ENCODE peak calls at places on chromosomes 4 and X, in five cellular contexts. B is HL-60, G is tibial artery, D is endodermal cell, K is HCT116. C is an unnamed sample. For H3K27me3, the result is how much of the 10 kb centered on the place peaks cover.

GRCh38 chr4:187103351-187103750 is 379.7 kb upstream of the FAT1 start:
- DNase-seq in K (no peak), G (no peak), D (no peak), B (no peak), C (no peak)

GRCh38 chrX:30865020-30865419 is 24.0 kb downstream of the TAB3 start:
- DNase-seq in K (no peak), B (no peak), D (peak), G (no peak), C (no peak)

GRCh38 chr4:128571747-128572146 is 237.8 kb upstream of the JADE1 start:
- DNase-seq in B (no peak), D (no peak), G (peak), K (peak), C (peak)

GRCh38 chr4:48124870-48125269 is 9.2 kb downstream of the TXK start:
- DNase-seq in D (no peak), K (no peak), G (no peak), B (no peak), C (no peak)

GRCh38 chrX:14095702-14096101 is 66.0 kb upstream of the GEMIN8 start:
- DNase-seq in B (peak), G (no peak), K (peak), D (peak), C (no peak)

GRCh38 chrX:116462843-116463242 is at the start of gene CT83:
- DNase-seq in D (no peak), K (no peak), B (no peak), G (no peak), C (no peak)

GRCh38 chr4:85955614-85956295 is 404.1 kb downstream of the MAPK10 start:
- DNase-seq in B (no peak), D (no peak), K (no peak), G (no peak), C (no peak)

GRCh38 chr4:1400191-1400805 is 5.9 kb downstream of the NKX1-1 start:
- DNase-seq in B (no peak), D (no peak), K (no peak), G (no peak), C (no peak)

GRCh38 chrX:28901637-28902036 is 314.4 kb downstream of the IL1RAPL1 start:
- DNase-seq in K (no peak), B (no peak), G (no peak), D (no peak), C (no peak)

GRCh38 chr4:94256833-94257232 is 49.2 kb downstream of the SMARCAD1 start:
- DNase-seq in B (no peak), D (no peak), G (no peak), K (no peak), C (no peak)

GRCh38 chrX:130170752-130171445 is 863 bp upstream of the RAB33A start:
- DNase-seq in D (peak), K (no peak), B (peak), G (peak), C (no peak)

GRCh38 chr4:158821228-158822009 is 52.6 kb downstream of the FNIP2 start:
- DNase-seq in D (no peak), G (no peak), K (no peak), B (no peak), C (no peak)

GRCh38 chr4:128241425-128241913 is 46.1 kb downstream of the PGRMC2 start:
- DNase-seq in D (no peak), G (no peak), K (no peak), B (no peak), C (peak)

GRCh38 chr4:169841776-169842175 is 84.0 kb upstream of the HPF1 start:
- DNase-seq in G (no peak), D (no peak), K (no peak), B (no peak), C (no peak)

GRCh38 chrX:53188763-53189162 is 36.2 kb downstream of the KDM5C start:
- DNase-seq in B (no peak), G (no peak), K (no peak), D (no peak), C (no peak)

GRCh38 chr4:137674066-137674465 is 141.8 kb upstream of the PCDH18 start:
- DNase-seq in K (no peak), D (no peak), B (no peak), G (no peak), C (no peak)

GRCh38 chr4:147778942-147779341 is 47.1 kb downstream of the ARHGAP10 start:
- DNase-seq in D (no peak), G (no peak), K (no peak), B (no peak), C (no peak)

GRCh38 chr4:24568425-24568824 is 15.9 kb downstream of the DHX15 start:
- DNase-seq in B (no peak), G (no peak), D (no peak), K (no peak), C (no peak)

GRCh38 chrX:115559672-115560071 is 1.3 kb upstream of the PLS3 start:
- DNase-seq in K (no peak), G (no peak), D (no peak), B (no peak), C (no peak)

DNA sequence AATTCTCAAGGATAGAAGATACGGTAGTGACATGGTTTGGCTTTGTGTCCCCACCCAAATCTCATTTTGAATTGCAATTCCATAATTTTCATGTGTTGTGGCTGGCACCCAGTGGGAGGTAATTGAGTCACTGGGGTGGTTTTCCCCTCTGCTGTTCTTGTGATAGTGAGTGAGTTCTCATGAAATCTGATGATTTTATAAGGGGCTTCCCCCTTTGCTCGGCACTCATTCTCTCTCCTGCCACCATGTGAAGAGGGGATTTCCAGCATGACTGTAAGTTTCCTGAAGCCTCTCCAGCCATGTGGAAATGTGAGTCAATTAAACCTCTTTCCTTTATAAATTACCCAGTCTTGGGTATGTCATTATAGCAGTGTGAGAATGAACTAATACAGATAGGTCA is 8.5 kb upstream of the SPANXN4 start:
- DNase-seq in B (no peak), G (no peak), K (no peak), D (no peak), C (no peak)
- TF ChIP-seq CTCF in B (no peak), G (no peak), K (no peak), D (no peak), C (no peak)

GRCh38 chr4:6561173-6561516 is 13.8 kb upstream of the MAN2B2 start:
- DNase-seq in B (peak), G (no peak), K (no peak), D (no peak), C (no peak)
- H3K27me3 ChIP-seq in B (half or more), G (half or more), K (under half), D (half or more), C (under half)

GRCh38 chr4:188781655-188782054 is 642.4 kb downstream of the TRIML1 start:
- DNase-seq in G (no peak), D (peak), K (peak), B (peak), C (no peak)
- TF ChIP-seq CTCF in G (no peak), D (peak), K (peak), B (no peak), C (peak)

GRCh38 chrX:124501566-124501965 is 155.2 kb downstream of the SH2D1A start:
- DNase-seq in D (no peak), G (no peak), B (no peak), K (no peak), C (no peak)
- H3K27me3 ChIP-seq in D (under half), G (under half), B (under half), K (under half), C (under half)

DNA sequence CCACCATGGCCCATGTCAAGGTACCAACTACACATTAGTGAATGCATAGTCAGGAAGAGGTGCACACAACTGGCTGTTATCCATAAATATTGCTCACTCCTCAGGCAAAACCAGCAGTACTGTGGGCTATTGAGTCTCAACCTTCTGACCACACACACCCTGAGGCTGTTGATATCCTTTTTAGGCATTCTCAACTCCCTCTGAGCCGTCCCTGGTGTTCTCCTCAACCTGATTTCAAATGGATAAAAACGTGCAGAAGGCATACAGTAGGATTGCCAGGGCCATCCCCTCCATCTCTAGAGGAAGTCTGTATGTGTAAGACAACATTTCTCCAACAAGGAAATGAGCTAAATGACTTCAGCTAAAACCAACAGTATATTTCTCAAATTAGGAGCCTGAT is 98.7 kb upstream of the KLHL13 start:
- DNase-seq in K (no peak), G (no peak), B (no peak), D (no peak), C (no peak)
- TF ChIP-seq CTCF in K (no peak), G (no peak), B (no peak), D (no peak), C (no peak)

GRCh38 chr4:41874873-41875272 is 60.4 kb upstream of the TMEM33 start:
- DNase-seq in K (no peak), D (no peak), B (no peak), G (no peak), C (no peak)
- H3K27me3 ChIP-seq in K (under half), D (half or more), B (half or more), G (half or more), C (half or more)

GRCh38 chr4:84158670-84159069 is 340.4 kb downstream of the NKX6-1 start:
- DNase-seq in K (no peak), D (no peak), G (no peak), B (no peak), C (no peak)

GRCh38 chr4:84159767-84160166 is 339.3 kb downstream of the NKX6-1 start:
- DNase-seq in B (no peak), K (peak), D (peak), G (no peak), C (no peak)
- TF ChIP-seq CTCF in B (no peak), K (peak), D (peak), G (no peak), C (no peak)

DNA sequence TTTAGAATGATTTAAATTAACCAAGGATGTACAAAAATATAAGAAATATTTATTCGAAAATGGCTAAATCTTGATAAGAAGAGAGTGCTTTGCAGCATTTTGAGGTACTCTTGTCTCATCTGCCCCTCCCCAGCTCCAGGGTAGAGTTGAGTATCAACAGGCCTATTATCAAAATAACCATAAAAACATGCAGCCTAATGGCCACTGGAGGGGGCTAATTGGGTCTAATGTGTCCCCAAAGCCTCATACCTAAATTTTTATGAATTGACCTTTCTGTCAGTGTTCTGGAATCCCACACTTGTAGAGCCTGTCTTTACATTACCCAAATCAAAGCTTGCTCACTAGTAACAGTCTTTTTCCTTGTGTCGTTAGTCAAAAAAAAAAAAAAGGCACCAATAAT is 544.9 kb upstream of the CPXCR1 start:
- DNase-seq in B (no peak), G (no peak), K (no peak), D (no peak), C (no peak)
- H3K27me3 ChIP-seq in B (under half), G (under half), K (under half), D (under half), C (under half)